ENCODE peak calls at places on chromosomes 11 and 22, in six cellular contexts. H is AG10803; J is CD4-positive, alpha-beta memory T cell; P is activated CD4-positive, alpha-beta T cell treated with anti-CD3 and anti-CD28 coated beads, Interleukin-2, amount 10 ng/mL, durations not matched to agents 24 days and 14 days; M is T follicular helper cell; Q is GM20000. O is an unnamed sample.

GRCh38 chr11:110763249-110764011 is 51.2 kb upstream of the ARHGAP20 start:
- DNase-seq in H (peak), J (no peak), P (no peak), M (no peak), Q (no peak), O (peak)

GRCh38 chr11:116807601-116808261 is 15.4 kb downstream of the APOA4 start:
- DNase-seq in H (no peak), J (no peak), P (no peak), M (no peak), Q (no peak), O (no peak)

GRCh38 chr11:20154381-20154780 is 5.9 kb downstream of the DBX1 start:
- DNase-seq in H (peak), J (no peak), P (no peak), M (no peak), Q (no peak), O (peak)

GRCh38 chr11:92954003-92954402 is 15.4 kb upstream of the MTNR1B start:
- DNase-seq in H (no peak), J (no peak), P (no peak), M (no peak), Q (no peak), O (no peak)

GRCh38 chr11:75450826-75451783 is 18.1 kb upstream of the KLHL35 start:
- DNase-seq in H (no peak), J (no peak), P (peak), M (no peak), Q (no peak), O (no peak)

GRCh38 chr22:19663286-19663815 is 51.0 kb upstream of the SEPTIN5 start:
- DNase-seq in H (peak), J (no peak), P (no peak), M (no peak), Q (no peak), O (peak)

GRCh38 chr11:11580831-11581492 is 40.8 kb downstream of the GALNT18 start:
- DNase-seq in H (no peak), J (no peak), P (no peak), M (no peak), Q (no peak), O (no peak)

GRCh38 chr11:69922015-69922595 is 102.9 kb upstream of the FGF3 start:
- DNase-seq in H (no peak), J (no peak), P (no peak), M (no peak), Q (no peak), O (no peak)

GRCh38 chr11:48037709-48038468 is 57.5 kb downstream of the PTPRJ start:
- DNase-seq in H (no peak), J (no peak), P (no peak), M (no peak), Q (no peak), O (peak)

GRCh38 chr22:45478108-45478771 is 24.4 kb upstream of the FBLN1 start:
- DNase-seq in H (peak), J (no peak), P (no peak), M (no peak), Q (no peak), O (peak)

GRCh38 chr11:128860571-128861361 is 6.3 kb downstream of the KCNJ1 start:
- DNase-seq in H (peak), J (no peak), P (no peak), M (no peak), Q (no peak), O (peak)

GRCh38 chr11:66568124-66568916 is at the start of gene CTSF:
- DNase-seq in H (peak), J (peak), P (peak), M (peak), Q (peak), O (peak)

GRCh38 chr22:45696227-45696626 is 24.6 kb downstream of the ATXN10 start:
- DNase-seq in H (no peak), J (no peak), P (no peak), M (no peak), Q (peak), O (no peak)

GRCh38 chr22:27201741-27202140 is 544.4 kb downstream of the MIAT start:
- DNase-seq in H (no peak), J (no peak), P (no peak), M (no peak), Q (no peak), O (no peak)

GRCh38 chr11:121112498-121113455 is 11.7 kb downstream of the TECTA start:
- DNase-seq in H (peak), J (no peak), P (peak), M (no peak), Q (peak), O (peak)

GRCh38 chr22:40855104-40855959 is 1.1 kb downstream of the ST13 start:
- DNase-seq in H (peak), J (no peak), P (peak), M (no peak), Q (no peak), O (peak)

O was measured in fibroblast of gingiva.